ENCODE peak calls at places on chromosomes 12 and 14, in four cellular contexts. G is mammary epithelial cell, P is ovary, N is HL-60. Z is an unnamed sample.

GRCh38 chr12:11717533-11717961 is 68.1 kb downstream of the ETV6 start:
- DNase-seq in N (no peak), G (no peak), P (no peak), Z (peak)

GRCh38 chr12:93571854-93572711 is at the start of gene SOCS2:
- DNase-seq in P (peak), G (peak), N (no peak), Z (peak)

GRCh38 chr12:6532927-6533652 is 1.2 kb upstream of the GAPDH start:
- DNase-seq in N (peak), G (peak), P (peak), Z (peak)

GRCh38 chr14:34997762-34998161 is 15.0 kb downstream of the SRP54 start:
- DNase-seq in N (no peak), G (no peak), P (no peak), Z (peak)

GRCh38 chr14:102957222-102957621 is 34.8 kb downstream of the AMN start:
- DNase-seq in N (no peak), G (no peak), P (no peak), Z (no peak)

GRCh38 chr12:45703942-45704341 is 25.6 kb upstream of the ARID2 start:
- DNase-seq in G (peak), P (no peak), N (no peak), Z (peak)

GRCh38 chr12:42102720-42103119 is 42.0 kb downstream of the GXYLT1 start:
- DNase-seq in N (no peak), G (no peak), P (no peak), Z (no peak)

GRCh38 chr14:50791201-50791600 is 39.8 kb downstream of the NIN start:
- DNase-seq in P (no peak), G (no peak), N (no peak), Z (no peak)

GRCh38 chr12:113278141-113278540 is 56.8 kb downstream of the SLC8B1 start:
- DNase-seq in N (no peak), P (no peak), G (no peak), Z (no peak)

GRCh38 chr12:112812598-112813406 is 21.3 kb downstream of the RPH3A start:
- DNase-seq in P (no peak), N (no peak), G (no peak), Z (peak)

GRCh38 chr14:61381589-61381988 is 60.2 kb downstream of the PRKCH start:
- DNase-seq in N (no peak), G (peak), P (no peak), Z (no peak)

GRCh38 chr12:17928708-17929366 is 161.2 kb downstream of the RERGL start:
- DNase-seq in P (no peak), N (no peak), G (peak), Z (peak)

GRCh38 chr12:118541071-118541470 is 164.7 kb downstream of the SUDS3 start:
- DNase-seq in P (no peak), N (no peak), G (no peak), Z (no peak)

GRCh38 chr12:4539167-4539870 is 629 bp downstream of the RAD51AP1 start:
- DNase-seq in N (no peak), P (no peak), G (peak), Z (no peak)

GRCh38 chr12:67792185-67792584 is 143.6 kb downstream of the DYRK2 start:
- DNase-seq in N (no peak), P (no peak), G (no peak), Z (no peak)

GRCh38 chr14:95394981-95395737 is 75.5 kb upstream of the CLMN start:
- DNase-seq in P (no peak), N (no peak), G (peak), Z (peak)

GRCh38 chr14:61103541-61104339 is 122.7 kb downstream of the SLC38A6 start:
- DNase-seq in P (peak), N (peak), G (peak), Z (peak)

GRCh38 chr14:101508196-101508947 is 52.9 kb upstream of the DIO3 start:
- DNase-seq in P (peak), N (no peak), G (no peak), Z (no peak)

GRCh38 chr12:106632797-106633450 is 50.1 kb downstream of the RFX4 start:
- DNase-seq in G (no peak), P (no peak), N (no peak), Z (peak)

GRCh38 chr12:122886851-122887816 is 8.8 kb downstream of the VPS37B start:
- DNase-seq in G (peak), P (no peak), N (no peak), Z (peak)

GRCh38 chr12:122882908-122883563 is 12.9 kb downstream of the VPS37B start:
- DNase-seq in N (no peak), G (no peak), P (no peak), Z (no peak)

GRCh38 chr12:122884860-122885259 is 11.1 kb downstream of the VPS37B start:
- DNase-seq in G (no peak), N (no peak), P (no peak), Z (no peak)

GRCh38 chr12:122886161-122886560 is 9.8 kb downstream of the VPS37B start:
- DNase-seq in G (no peak), N (no peak), P (no peak), Z (no peak)

GRCh38 chr12:122884091-122884826 is 11.7 kb downstream of the VPS37B start:
- DNase-seq in P (no peak), N (no peak), G (no peak), Z (no peak)
- H3K4me3 ChIP-seq in P (no peak), N (no peak), G (no peak), Z (no peak)

GRCh38 chr12:50786498-50787231 is 22.8 kb downstream of the ATF1 start:
- DNase-seq in N (no peak), G (peak), P (no peak), Z (peak)

GRCh38 chr12:50787618-50788017 is 23.7 kb downstream of the ATF1 start:
- DNase-seq in G (no peak), N (no peak), P (no peak), Z (no peak)

GRCh38 chr12:50790081-50790480 is 26.2 kb downstream of the ATF1 start:
- DNase-seq in P (no peak), N (peak), G (no peak), Z (peak)

GRCh38 chr12:50785406-50785805 is 21.5 kb downstream of the ATF1 start:
- DNase-seq in N (no peak), G (no peak), P (no peak), Z (peak)

GRCh38 chr12:50788562-50788961 is 24.7 kb downstream of the ATF1 start:
- DNase-seq in G (no peak), P (no peak), N (no peak), Z (peak)
- TF ChIP-seq CTCF in G (no peak), P (no peak), N (no peak), Z (no peak)

GRCh38 chr14:22526210-22526609 is 62.8 kb downstream of the DAD1 start:
- DNase-seq in G (no peak), P (no peak), N (no peak), Z (no peak)

GRCh38 chr14:22524784-22525161 is 64.3 kb downstream of the DAD1 start:
- DNase-seq in P (no peak), G (peak), N (no peak), Z (no peak)

GRCh38 chr14:22530101-22530500 is 58.9 kb downstream of the DAD1 start:
- DNase-seq in P (no peak), G (no peak), N (no peak), Z (no peak)

GRCh38 chr14:22524105-22524783 is 64.8 kb downstream of the DAD1 start:
- DNase-seq in P (no peak), N (no peak), G (no peak), Z (no peak)

DNA sequence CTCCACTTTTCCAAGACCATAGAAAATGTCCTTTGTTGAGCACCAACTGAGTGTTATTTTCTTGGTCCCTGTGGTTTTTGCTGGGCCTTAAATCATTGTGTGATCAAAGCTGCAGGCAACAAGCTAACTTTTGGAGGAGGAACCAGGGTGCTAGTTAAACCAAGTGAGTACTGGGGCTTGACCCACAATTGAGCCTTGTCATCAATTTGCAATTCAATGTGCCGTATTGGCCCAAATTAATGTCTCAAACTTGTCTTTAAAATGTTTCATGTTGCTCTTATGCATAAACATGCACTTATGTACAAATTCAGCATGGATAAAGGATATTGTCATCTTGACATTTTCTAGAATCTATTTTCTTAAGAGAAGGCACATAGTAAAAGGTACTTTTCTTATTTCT is 62.3 kb downstream of the DAD1 start:
- DNase-seq in G (no peak), N (no peak), P (no peak), Z (no peak)
- H3K4me3 ChIP-seq in G (no peak), N (no peak), P (no peak), Z (no peak)

GRCh38 chr14:105484069-105484996 is 2.4 kb upstream of the CRIP1 start:
- DNase-seq in N (no peak), G (no peak), P (no peak), Z (no peak)
- TF ChIP-seq CTCF in N (no peak), G (no peak), P (no peak), Z (no peak)

DNA sequence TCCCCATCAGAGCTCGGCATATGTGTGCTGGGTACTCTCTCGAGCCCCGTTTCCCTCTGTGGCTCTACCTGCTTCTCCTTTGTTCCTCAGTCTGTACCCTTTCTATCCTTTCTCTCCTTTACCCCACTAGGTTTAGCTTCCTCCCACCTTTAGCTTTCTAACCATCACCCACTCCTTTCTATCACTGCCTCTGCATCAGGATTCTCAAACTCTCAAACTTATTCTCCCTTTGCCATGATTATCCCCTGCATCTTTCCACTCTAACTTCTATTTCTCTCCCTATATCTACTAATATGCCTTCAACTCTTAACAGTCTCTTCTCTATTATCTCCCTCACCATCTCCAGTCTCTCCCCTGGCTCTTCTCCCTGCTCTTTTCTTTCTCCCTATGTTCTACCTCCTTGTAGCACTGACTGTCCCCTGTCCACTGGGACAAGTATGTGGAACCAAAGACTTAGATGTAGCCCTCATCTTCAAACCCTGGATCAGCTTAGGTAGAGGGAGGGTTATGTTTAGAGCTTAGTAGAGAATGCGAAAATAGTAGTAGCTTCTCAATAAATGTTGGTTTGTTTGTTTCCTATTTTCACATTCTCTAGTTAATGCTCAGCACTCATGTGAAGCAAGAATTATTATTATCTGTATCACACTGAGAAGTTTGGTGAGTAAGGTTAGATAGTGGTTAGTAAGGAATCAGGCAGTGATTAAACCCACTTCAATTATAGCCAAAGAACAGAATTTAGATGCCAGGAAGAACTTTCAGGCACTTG is 3.4 kb downstream of the GDF11 start:
- DNase-seq in N (no peak), G (no peak), P (no peak), Z (no peak)
- H3K4me3 ChIP-seq in N (no peak), G (no peak), P (no peak), Z (no peak)

GRCh38 chr12:1864456-1864855 is 44.1 kb downstream of the LRTM2 start:
- DNase-seq in N (no peak), G (no peak), P (no peak), Z (no peak)
- TF ChIP-seq CTCF in N (no peak), G (no peak), P (no peak), Z (no peak)

GRCh38 chr12:14664434-14665023 is 31.9 kb downstream of the GUCY2C start:
- DNase-seq in G (peak), N (peak), P (no peak), Z (peak)

GRCh38 chr12:14663002-14663401 is 33.4 kb downstream of the GUCY2C start:
- DNase-seq in P (no peak), N (no peak), G (no peak), Z (no peak)

GRCh38 chr12:14668591-14668990 is 27.8 kb downstream of the GUCY2C start:
- DNase-seq in P (no peak), N (no peak), G (no peak), Z (no peak)

DNA sequence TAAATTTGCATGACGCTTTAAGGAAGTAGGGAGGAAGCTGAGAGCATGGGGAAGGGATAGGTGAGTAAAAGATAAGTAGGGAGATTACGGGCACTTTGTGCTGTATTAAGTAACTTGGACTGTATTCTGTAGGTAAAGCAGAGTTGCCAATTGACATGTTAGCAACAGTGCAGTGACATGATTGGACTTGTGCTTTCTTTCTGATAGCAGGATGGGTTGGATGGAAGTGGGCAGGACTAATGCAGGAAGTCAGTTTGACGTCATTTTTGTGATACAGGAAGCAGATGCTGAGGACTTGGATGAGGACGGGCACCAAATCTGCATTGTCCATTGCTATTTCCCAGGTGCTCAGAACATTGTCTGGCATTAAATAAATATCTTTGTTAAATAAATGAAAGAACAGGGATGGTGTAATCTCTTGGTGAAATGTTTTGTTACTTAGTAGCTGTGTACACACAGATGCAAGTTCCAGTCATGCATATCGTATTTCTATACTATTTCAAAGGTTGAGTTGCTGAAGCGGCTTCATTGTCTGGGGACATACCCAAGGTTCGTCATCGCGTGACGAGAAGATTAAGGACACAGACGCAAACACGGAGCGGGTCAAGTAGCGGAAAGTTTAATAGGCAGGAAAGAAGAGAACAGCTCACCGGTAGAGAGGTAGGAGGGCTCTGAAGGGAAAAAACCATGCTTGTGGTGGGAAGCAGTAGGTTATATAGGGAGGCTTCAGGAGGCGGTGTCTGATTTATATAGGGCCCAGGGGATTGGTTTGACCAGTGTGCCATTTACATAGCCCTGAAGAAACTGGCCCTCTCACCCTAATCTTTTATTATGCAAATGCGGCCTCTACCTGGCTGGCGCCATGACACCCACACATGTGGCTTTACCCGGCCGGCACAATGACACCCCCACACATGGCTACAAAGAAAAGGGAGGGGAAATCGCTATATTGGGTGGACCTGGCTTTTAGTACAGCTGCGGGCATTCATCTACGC is 30.7 kb downstream of the GUCY2C start:
- DNase-seq in N (no peak), P (no peak), G (no peak), Z (no peak)
- H3K4me3 ChIP-seq in N (no peak), P (no peak), G (no peak), Z (no peak)

GRCh38 chr12:80634903-80635302 is 72.5 kb upstream of the MYF6 start:
- DNase-seq in P (no peak), G (no peak), N (no peak), Z (no peak)

GRCh38 chr12:80627773-80628172 is 79.7 kb upstream of the MYF6 start:
- DNase-seq in N (no peak), P (no peak), G (peak), Z (peak)

GRCh38 chr12:80636832-80637231 is 70.6 kb upstream of the MYF6 start:
- DNase-seq in P (no peak), G (no peak), N (no peak), Z (peak)

DNA sequence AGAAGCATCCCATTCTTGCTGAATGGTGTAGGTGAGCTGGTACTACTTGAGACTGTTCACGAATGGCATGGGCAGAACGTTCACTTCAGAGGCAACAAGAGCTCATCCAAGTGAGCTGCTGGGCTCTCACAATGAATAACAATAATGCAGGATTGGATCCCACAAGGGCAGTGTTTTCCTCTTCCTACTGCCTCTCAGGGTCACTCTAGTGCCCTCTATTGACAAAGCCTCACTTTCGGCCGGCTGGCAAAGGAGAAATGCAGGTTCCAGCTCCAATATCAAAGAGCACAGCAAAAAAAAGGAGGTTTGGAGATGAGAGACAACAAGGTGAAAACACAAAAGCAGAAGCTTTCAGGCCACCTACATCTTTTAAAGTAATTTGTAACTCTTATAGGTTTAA is 74.6 kb upstream of the MYF6 start:
- DNase-seq in P (no peak), G (peak), N (no peak), Z (no peak)
- TF ChIP-seq CTCF in P (no peak), G (peak), N (peak), Z (peak)

Z was measured in choroid plexus epithelial cell.